ENCODE peak calls at places on chromosomes 1 and 21, in seven cellular contexts. A is CD4-positive, alpha-beta T cell; I is adrenal gland; G is CD8-positive, alpha-beta T cell; C is cardiac muscle cell; R is GM20000; Y is neural progenitor cell. O is an unnamed sample.

GRCh38 chr1:16352842-16353535 is 709 bp upstream of the FBXO42 start:
- DNase-seq in Y (no peak), R (no peak), I (no peak), C (no peak), G (peak), A (no peak), O (no peak)

GRCh38 chr1:105326883-105327282 is 1577.2 kb downstream of the AMY1C start:
- DNase-seq in A (no peak), G (no peak), Y (no peak), I (no peak), C (no peak), R (no peak), O (no peak)

GRCh38 chr1:112358798-112359408 is 37.1 kb upstream of the CTTNBP2NL start:
- DNase-seq in C (peak), A (peak), R (peak), I (peak), G (no peak), Y (peak), O (peak)

GRCh38 chr1:18649713-18650370 is 19.2 kb downstream of the PAX7 start:
- DNase-seq in G (no peak), R (no peak), C (peak), Y (no peak), I (no peak), A (no peak), O (no peak)

GRCh38 chr1:113876181-113876580 is 4.7 kb upstream of the PTPN22 start:
- DNase-seq in Y (no peak), I (no peak), R (no peak), A (no peak), G (no peak), C (no peak), O (no peak)

GRCh38 chr1:20219991-20220390 is 33.7 kb upstream of the PLA2G2C start:
- DNase-seq in Y (peak), A (no peak), I (no peak), C (no peak), R (no peak), G (no peak), O (no peak)

GRCh38 chr1:41360074-41361027 is 883 bp upstream of the FOXO6 start:
- DNase-seq in C (no peak), Y (peak), G (no peak), I (no peak), A (no peak), R (no peak), O (peak)

GRCh38 chr1:117523111-117523510 is 82.7 kb upstream of the TENT5C start:
- DNase-seq in R (no peak), G (no peak), I (no peak), C (no peak), Y (no peak), A (no peak), O (no peak)

GRCh38 chr21:44089001-44089911 is 17.9 kb upstream of the PWP2 start:
- DNase-seq in Y (no peak), A (peak), G (peak), R (no peak), C (no peak), I (no peak), O (no peak)

GRCh38 chr1:207261971-207262370 is 59.5 kb upstream of the CD55 start:
- DNase-seq in A (no peak), I (no peak), Y (no peak), G (no peak), C (no peak), R (no peak), O (no peak)

GRCh38 chr21:43855955-43856354 is 9.1 kb upstream of the AGPAT3 start:
- DNase-seq in A (no peak), C (no peak), I (no peak), Y (no peak), G (no peak), R (no peak), O (no peak)

GRCh38 chr21:43909736-43910455 is 44.9 kb downstream of the AGPAT3 start:
- DNase-seq in Y (no peak), I (no peak), R (no peak), G (no peak), A (no peak), C (no peak), O (no peak)

GRCh38 chr1:226938903-226939438 is 1.1 kb upstream of the COQ8A start:
- DNase-seq in C (peak), R (no peak), Y (no peak), A (no peak), I (no peak), G (no peak), O (peak)

GRCh38 chr1:52366517-52366827 is 467 bp upstream of the CC2D1B start:
- DNase-seq in I (no peak), C (no peak), R (no peak), Y (no peak), A (no peak), G (no peak), O (no peak)

GRCh38 chr1:52364235-52364839 is 1.7 kb downstream of the CC2D1B start:
- DNase-seq in I (no peak), A (no peak), G (no peak), R (no peak), Y (no peak), C (no peak), O (no peak)

GRCh38 chr1:52367272-52367671 is 1.3 kb upstream of the CC2D1B start:
- DNase-seq in R (no peak), G (no peak), A (no peak), Y (no peak), C (no peak), I (no peak), O (no peak)

GRCh38 chr1:52365091-52365745 is 787 bp downstream of the CC2D1B start:
- DNase-seq in C (peak), I (peak), G (no peak), R (no peak), A (no peak), Y (peak), O (peak)

GRCh38 chr1:52365746-52366516 is at the start of gene CC2D1B:
- DNase-seq in R (peak), Y (peak), A (peak), C (peak), G (peak), I (peak), O (peak)
- TF ChIP-seq CTCF in R (no peak), Y (peak), A (no peak), C (no peak), G (no peak), I (peak), O (no peak)

GRCh38 chr1:72283204-72284083 is 1.1 kb upstream of the NEGR1 start:
- DNase-seq in I (peak), A (no peak), G (peak), Y (peak), C (peak), R (peak), O (peak)

GRCh38 chr1:72284084-72284397 is 1.7 kb upstream of the NEGR1 start:
- DNase-seq in G (no peak), A (no peak), Y (no peak), R (no peak), I (no peak), C (no peak), O (no peak)

GRCh38 chr1:72285074-72285425 is 2.7 kb upstream of the NEGR1 start:
- DNase-seq in G (no peak), C (no peak), R (no peak), I (no peak), Y (peak), A (no peak), O (no peak)

GRCh38 chr1:72282690-72283203 is 408 bp upstream of the NEGR1 start:
- DNase-seq in G (peak), A (no peak), R (peak), I (peak), C (peak), Y (peak), O (peak)

GRCh38 chr1:72284398-72285073 is 2.2 kb upstream of the NEGR1 start:
- DNase-seq in Y (peak), R (peak), A (no peak), G (no peak), C (peak), I (peak), O (peak)
- TF ChIP-seq CTCF in Y (peak), R (no peak), A (no peak), G (no peak), C (peak), I (no peak), O (no peak)

DNA sequence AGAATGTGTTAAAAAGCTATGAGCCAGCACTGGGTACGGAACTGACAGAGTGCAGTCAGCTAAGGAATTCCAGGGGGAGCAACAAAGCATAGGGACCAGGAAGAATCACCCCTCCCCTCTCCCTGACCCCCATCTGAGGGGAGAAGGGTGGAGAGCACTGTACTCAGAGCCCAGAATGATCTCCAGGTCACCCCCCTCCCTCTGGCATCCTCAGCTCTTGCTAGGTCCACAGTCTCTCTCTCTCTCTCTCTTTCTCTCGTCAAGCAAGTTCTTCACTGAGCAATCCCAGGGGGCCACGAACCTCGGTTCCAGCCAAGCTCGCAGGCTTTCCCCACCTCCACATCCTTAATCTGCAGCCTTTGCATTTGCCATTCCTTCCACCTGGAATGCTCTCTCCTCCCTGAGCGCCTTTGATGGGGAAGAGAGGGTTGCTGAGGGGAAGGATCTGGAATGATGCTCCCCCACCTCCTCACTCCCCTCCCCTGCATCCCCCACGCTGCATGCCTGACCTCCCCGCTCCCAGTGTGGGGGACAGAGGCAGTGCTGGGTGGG is 6.7 kb upstream of the WASF2 start:
- DNase-seq in Y (peak), R (no peak), C (peak), I (no peak), A (no peak), G (no peak), O (no peak)
- TF ChIP-seq CTCF in Y (peak), R (no peak), C (peak), I (no peak), A (no peak), G (no peak), O (no peak)

GRCh38 chr1:156155760-156156495 is 2.5 kb downstream of the SEMA4A start:
- DNase-seq in G (no peak), C (no peak), I (no peak), A (no peak), Y (no peak), R (no peak), O (no peak)

GRCh38 chr1:156160744-156161181 is 7.4 kb downstream of the SEMA4A start:
- DNase-seq in I (peak), R (peak), A (peak), Y (peak), G (peak), C (peak), O (no peak)

GRCh38 chr1:156160000-156160743 is 6.8 kb downstream of the SEMA4A start:
- DNase-seq in C (peak), A (no peak), Y (no peak), I (peak), R (no peak), G (no peak), O (no peak)

GRCh38 chr1:156157506-156157905 is 4.1 kb downstream of the SEMA4A start:
- DNase-seq in I (no peak), Y (no peak), C (no peak), G (no peak), A (no peak), R (no peak), O (no peak)

GRCh38 chr1:156157974-156158373 is 4.6 kb downstream of the SEMA4A start:
- DNase-seq in I (no peak), A (no peak), C (no peak), G (no peak), R (no peak), Y (no peak), O (no peak)
- TF ChIP-seq CTCF in I (no peak), A (no peak), C (no peak), G (no peak), R (no peak), Y (no peak), O (no peak)

GRCh38 chr1:84538599-84538998 is 32.2 kb upstream of the GNG5 start:
- DNase-seq in A (no peak), R (no peak), Y (no peak), C (no peak), I (no peak), G (no peak), O (no peak)
- TF ChIP-seq CTCF in A (no peak), R (no peak), Y (no peak), C (no peak), I (no peak), G (no peak), O (no peak)

DNA sequence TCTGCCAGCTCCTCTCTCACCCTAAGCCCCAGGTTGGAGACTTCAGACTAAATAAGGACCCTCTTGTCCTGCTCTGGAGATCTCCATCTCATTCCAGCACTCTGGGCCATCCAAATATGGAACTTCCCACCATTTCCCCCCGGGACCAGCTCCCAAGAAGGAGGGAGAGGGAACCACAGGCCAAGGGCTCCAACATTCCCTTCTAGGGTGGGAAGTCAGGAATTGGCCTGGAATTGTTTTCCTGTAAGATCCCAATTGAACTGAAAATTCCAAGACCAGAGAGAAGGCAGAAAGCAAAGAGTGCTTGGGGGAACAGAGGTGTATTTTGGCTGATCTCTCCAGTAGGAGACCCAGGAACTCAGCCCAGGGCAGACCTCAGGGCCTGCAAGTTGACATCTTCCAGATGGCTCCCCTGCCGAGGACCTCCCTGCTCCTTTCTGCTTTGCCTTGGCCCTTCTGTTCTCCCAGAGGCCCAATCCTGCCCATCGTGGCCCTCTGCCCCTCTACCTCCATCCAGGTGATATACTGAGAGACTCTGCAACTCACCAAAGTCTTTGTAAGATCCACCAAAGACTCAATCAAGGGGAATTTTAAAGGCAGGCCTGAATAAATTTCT is 14.9 kb downstream of the CSRP1 start:
- DNase-seq in G (no peak), A (no peak), Y (no peak), R (no peak), C (no peak), I (no peak), O (no peak)
- TF ChIP-seq CTCF in G (no peak), A (no peak), Y (no peak), R (no peak), C (no peak), I (no peak), O (no peak)

DNA sequence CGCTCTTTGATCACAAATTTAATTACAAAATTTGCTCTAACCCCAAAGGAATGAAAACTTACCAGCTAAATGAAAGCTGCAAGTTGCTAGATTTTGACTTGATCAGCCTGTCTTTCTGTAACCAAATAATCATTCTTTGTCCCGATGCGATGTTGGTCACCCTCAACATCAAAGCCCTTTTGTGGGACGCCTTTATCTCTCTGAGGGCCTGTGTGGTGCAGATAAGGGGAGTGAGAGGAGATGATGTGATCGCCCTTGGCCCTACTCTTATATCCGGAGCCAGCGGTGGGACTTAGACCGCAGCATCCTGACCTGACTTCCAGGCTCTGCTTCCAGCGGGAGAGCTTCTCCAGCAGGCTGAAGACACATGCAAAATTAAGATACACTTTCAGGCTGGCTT is 19.3 kb upstream of the UMODL1 start:
- DNase-seq in Y (no peak), G (no peak), I (no peak), A (no peak), R (no peak), C (peak), O (no peak)
- TF ChIP-seq CTCF in Y (no peak), G (no peak), I (no peak), A (no peak), R (no peak), C (no peak), O (no peak)